ENCODE peak calls at places on chromosomes 13 and 19, in four cellular contexts. E, M, S and G are unnamed samples.

GRCh38 chr19:2171349-2172145 is 7.8 kb downstream of the DOT1L start:
- DNase-seq in S (peak), E (no peak), M (no peak), G (no peak)

GRCh38 chr19:42111811-42112210 is 20.4 kb downstream of the POU2F2 start:
- DNase-seq in E (no peak), S (no peak), M (no peak), G (peak)

GRCh38 chr13:114105351-114106225 is 26.8 kb downstream of the RASA3 start:
- DNase-seq in E (no peak), M (no peak), S (no peak), G (no peak)

GRCh38 chr13:26022538-26023292 is 29.1 kb downstream of the SHISA2 start:
- DNase-seq in E (no peak), M (no peak), S (no peak), G (no peak)

GRCh38 chr13:110493613-110494012 is 67.9 kb downstream of the RAB20 start:
- DNase-seq in M (no peak), E (no peak), S (no peak), G (no peak)

GRCh38 chr13:25819856-25820530 is 231.8 kb downstream of the SHISA2 start:
- DNase-seq in E (no peak), M (no peak), S (no peak), G (no peak)

GRCh38 chr13:96053003-96053703 is at the start of gene UGGT2:
- DNase-seq in M (peak), E (peak), S (no peak), G (peak)

GRCh38 chr13:35530147-35530546 is 53.7 kb upstream of the MAB21L1 start:
- DNase-seq in E (no peak), M (no peak), S (no peak), G (no peak)

GRCh38 chr19:29806098-29806866 is 5.5 kb upstream of the CCNE1 start:
- DNase-seq in E (no peak), M (no peak), S (no peak), G (no peak)

GRCh38 chr19:6963937-6964336 is 57.3 kb downstream of the MBD3L2B start:
- DNase-seq in S (peak), E (no peak), M (no peak), G (no peak)

GRCh38 chr13:114123448-114123847 is 9.0 kb downstream of the RASA3 start:
- DNase-seq in E (no peak), M (no peak), S (no peak), G (no peak)

GRCh38 chr19:49398931-49399330 is 10.9 kb downstream of the KASH5 start:
- DNase-seq in M (no peak), S (no peak), E (no peak), G (no peak)

GRCh38 chr19:3478409-3479176 is 1.7 kb downstream of the SMIM24 start:
- DNase-seq in M (no peak), S (no peak), E (no peak), G (no peak)

GRCh38 chr13:98103942-98104880 is 38.7 kb upstream of the FARP1 start:
- DNase-seq in M (no peak), S (no peak), E (no peak), G (no peak)

GRCh38 chr19:42762782-42763181 is 2.7 kb downstream of the PSG8 start:
- DNase-seq in E (no peak), M (no peak), S (no peak), G (no peak)

GRCh38 chr19:10471909-10472308 is 31.2 kb downstream of the KEAP1 start:
- DNase-seq in M (no peak), E (no peak), S (no peak), G (no peak)

GRCh38 chr19:916645-917322 is 349 bp upstream of the KISS1R start:
- DNase-seq in E (no peak), S (no peak), M (no peak), G (no peak)

GRCh38 chr19:8085606-8086464 is 33.3 kb downstream of the CCL25 start:
- DNase-seq in E (no peak), S (no peak), M (no peak), G (no peak)

GRCh38 chr13:111398196-111398595 is 77.8 kb downstream of the TEX29 start:
- DNase-seq in M (no peak), E (no peak), S (no peak), G (no peak)

GRCh38 chr13:95155504-95155903 is 145.7 kb downstream of the ABCC4 start:
- DNase-seq in M (no peak), S (no peak), E (no peak), G (no peak)

GRCh38 chr19:48111280-48111679 is 663 bp upstream of the PLA2G4C start:
- DNase-seq in E (no peak), M (no peak), S (no peak), G (no peak)

GRCh38 chr13:39536274-39536673 is 66.7 kb downstream of the LHFPL6 start:
- DNase-seq in M (no peak), E (no peak), S (no peak), G (no peak)

GRCh38 chr13:48615017-48615416 is 38.7 kb upstream of the CYSLTR2 start:
- DNase-seq in S (no peak), M (no peak), E (no peak), G (no peak)

GRCh38 chr13:93318538-93318937 is 91.9 kb downstream of the GPC6 start:
- DNase-seq in S (no peak), E (no peak), M (no peak), G (no peak)

GRCh38 chr13:21076265-21076653 is 14.9 kb upstream of the LATS2 start:
- DNase-seq in E (no peak), S (no peak), M (no peak), G (no peak)

GRCh38 chr13:30111810-30112209 is 195.5 kb downstream of the KATNAL1 start:
- DNase-seq in E (no peak), M (no peak), S (no peak), G (no peak)

GRCh38 chr13:45518525-45519235 is 53.9 kb downstream of the COG3 start:
- DNase-seq in E (no peak), S (no peak), M (no peak), G (no peak)

GRCh38 chr13:48156466-48156865 is 61.6 kb upstream of the MED4 start:
- DNase-seq in S (peak), E (no peak), M (no peak), G (no peak)

GRCh38 chr13:42363941-42364612 is 92.1 kb downstream of the AKAP11 start:
- DNase-seq in E (no peak), S (no peak), M (no peak), G (no peak)